ENCODE peak calls at places on chromosomes 5 and 9, in eight cellular contexts. R is testis; G is PC-9; U is gastrocnemius medialis; P is K562; W is uterus; A is CD8-positive, alpha-beta T cell; L is neural progenitor cell. M is an unnamed sample. For H3K9me3, the result is how much of the 10 kb centered on the place peaks cover.

GRCh38 chr9:132787748-132788159 is 90.3 kb downstream of the AK8 start:
- DNase-seq in R (no peak), G (no peak), U (no peak), P (no peak), W (no peak), A (no peak), L (no peak), M (no peak)

GRCh38 chr5:35938518-35939227 is at the start of gene CAPSL:
- DNase-seq in R (peak), G (no peak), U (no peak), P (no peak), W (peak), A (no peak), L (peak), M (peak)

GRCh38 chr5:139667001-139667729 is 19.0 kb downstream of the CXXC5 start:
- DNase-seq in R (no peak), G (no peak), U (no peak), P (no peak), W (no peak), A (no peak), L (no peak), M (no peak)

GRCh38 chr5:65263291-65263690 is 218.4 kb downstream of the ADAMTS6 start:
- DNase-seq in R (no peak), G (no peak), U (no peak), P (no peak), W (no peak), A (no peak), L (no peak), M (no peak)

GRCh38 chr5:93604119-93604963 is 21.3 kb downstream of the NR2F1 start:
- DNase-seq in R (no peak), G (no peak), U (no peak), P (no peak), W (no peak), A (no peak), L (peak), M (peak)

GRCh38 chr5:38663276-38663675 is 106.8 kb upstream of the LIFR start:
- DNase-seq in R (no peak), G (no peak), U (no peak), P (no peak), W (no peak), A (no peak), L (no peak), M (no peak)

GRCh38 chr5:147973086-147973485 is 66.7 kb upstream of the C5orf46 start:
- DNase-seq in R (no peak), G (no peak), U (no peak), P (no peak), W (no peak), A (no peak), L (no peak), M (no peak)

GRCh38 chr9:73720601-73721000 is 568.9 kb downstream of the ANXA1 start:
- DNase-seq in R (no peak), G (no peak), U (no peak), P (no peak), W (no peak), A (no peak), L (no peak), M (no peak)

GRCh38 chr9:13282998-13283397 is 3.5 kb upstream of the MPDZ start:
- DNase-seq in R (no peak), G (no peak), U (no peak), P (no peak), W (no peak), A (no peak), L (peak), M (no peak)

GRCh38 chr9:88645172-88645868 is 110.3 kb downstream of the NXNL2 start:
- DNase-seq in R (peak), G (no peak), U (no peak), P (no peak), W (no peak), A (no peak), L (no peak), M (no peak)

GRCh38 chr9:95852059-95853032 is 23.1 kb upstream of the ERCC6L2 start:
- DNase-seq in R (no peak), G (peak), U (no peak), P (no peak), W (no peak), A (no peak), L (no peak), M (no peak)

GRCh38 chr9:104858271-104858670 is 69.7 kb downstream of the ABCA1 start:
- DNase-seq in R (peak), G (no peak), U (no peak), P (no peak), W (no peak), A (no peak), L (no peak), M (no peak)

GRCh38 chr5:161544350-161544765 is 2.2 kb downstream of the GABRB2 start:
- DNase-seq in R (peak), G (no peak), U (no peak), P (peak), W (no peak), A (no peak), L (peak), M (no peak)

GRCh38 chr9:35476596-35476995 is 13.3 kb upstream of the RUSC2 start:
- DNase-seq in R (no peak), G (no peak), U (no peak), P (no peak), W (no peak), A (no peak), L (no peak), M (peak)

GRCh38 chr9:13705913-13706312 is 426.4 kb upstream of the MPDZ start:
- DNase-seq in R (peak), G (no peak), U (peak), P (no peak), W (peak), A (no peak), L (peak), M (no peak)

GRCh38 chr9:120935383-120935857 is 8.8 kb upstream of the TRAF1 start:
- DNase-seq in R (peak), G (peak), U (peak), P (peak), W (peak), A (no peak), L (no peak), M (peak)

GRCh38 chr5:10856646-10857332 is 95.8 kb upstream of the DAP start:
- DNase-seq in R (peak), G (no peak), U (no peak), P (peak), W (peak), A (no peak), L (peak), M (peak)

GRCh38 chr9:75803130-75803529 is 87.3 kb upstream of the PCSK5 start:
- DNase-seq in R (no peak), G (no peak), U (no peak), P (no peak), W (no peak), A (no peak), L (no peak), M (no peak)

GRCh38 chr9:19074836-19075235 is 25.6 kb downstream of the RRAGA start:
- DNase-seq in R (no peak), G (peak), U (no peak), P (no peak), W (no peak), A (no peak), L (no peak), M (no peak)

GRCh38 chr9:110820378-110820777 is 151.8 kb downstream of the MUSK start:
- DNase-seq in R (no peak), G (no peak), U (no peak), P (no peak), W (no peak), A (no peak), L (no peak), M (no peak)

GRCh38 chr5:160272889-160273288 is 39.5 kb downstream of the CCNJL start:
- DNase-seq in R (no peak), G (no peak), U (no peak), P (no peak), W (no peak), A (no peak), L (no peak), M (no peak)

GRCh38 chr9:95953986-95954385 is 78.5 kb downstream of the ERCC6L2 start:
- DNase-seq in R (no peak), G (no peak), U (no peak), P (no peak), W (no peak), A (no peak), L (no peak), M (no peak)

GRCh38 chr5:39419830-39420229 is 5.0 kb downstream of the DAB2 start:
- DNase-seq in R (no peak), G (no peak), U (no peak), P (no peak), W (no peak), A (no peak), L (no peak), M (no peak)

GRCh38 chr9:83981126-83981871 is 694 bp downstream of the RMI1 start:
- DNase-seq in R (peak), G (peak), U (peak), P (no peak), W (peak), A (no peak), L (peak), M (no peak)

GRCh38 chr5:159120446-159120845 is 20.7 kb upstream of the EBF1 start:
- DNase-seq in R (no peak), G (no peak), U (no peak), P (no peak), W (no peak), A (no peak), L (no peak), M (no peak)

GRCh38 chr5:143775258-143775657 is 36.7 kb upstream of the HMHB1 start:
- DNase-seq in R (no peak), G (no peak), U (no peak), P (no peak), W (no peak), A (no peak), L (no peak), M (no peak)

GRCh38 chr9:86794356-86795046 is 152.8 kb downstream of the GAS1 start:
- DNase-seq in R (peak), G (no peak), U (no peak), P (no peak), W (peak), A (no peak), L (no peak), M (peak)

GRCh38 chr5:107469485-107469884 is 201.3 kb downstream of the EFNA5 start:
- DNase-seq in R (no peak), G (peak), U (no peak), P (no peak), W (no peak), A (no peak), L (no peak), M (no peak)

GRCh38 chr9:118170032-118170955 is 466.1 kb downstream of the TLR4 start:
- DNase-seq in R (peak), G (no peak), U (no peak), P (peak), W (no peak), A (no peak), L (peak), M (no peak)

GRCh38 chr9:130897105-130897751 is 616 bp upstream of the QRFP start:
- DNase-seq in R (no peak), G (no peak), U (no peak), P (peak), W (no peak), A (no peak), L (no peak), M (no peak)

GRCh38 chr5:155729684-155730059 is 597.3 kb upstream of the SGCD start:
- DNase-seq in R (peak), G (no peak), U (peak), P (no peak), W (no peak), A (no peak), L (peak), M (no peak)

GRCh38 chr9:35852267-35852815 is 17.9 kb downstream of the OR13J1 start:
- DNase-seq in R (no peak), G (no peak), U (no peak), P (no peak), W (no peak), A (no peak), L (no peak), M (no peak)

GRCh38 chr5:132451387-132451786 is 39.2 kb downstream of the IRF1 start:
- DNase-seq in R (no peak), G (no peak), U (peak), P (no peak), W (no peak), A (no peak), L (no peak), M (no peak)
- H3K4me3 ChIP-seq in R (no peak), G (no peak), U (no peak), P (no peak), W (no peak), A (no peak), L (no peak), M (no peak)

GRCh38 chr9:6739218-6739617 is 18.6 kb upstream of the KDM4C start:
- DNase-seq in R (no peak), G (peak), U (no peak), P (no peak), W (no peak), A (no peak), L (no peak), M (no peak)
- H3K27ac ChIP-seq in R (no peak), G (no peak), U (no peak), P (no peak), W (no peak), A (no peak), L (no peak), M (no peak)

GRCh38 chr5:178899289-178899688 is 3.6 kb downstream of the ZFP2 start:
- DNase-seq in R (no peak), G (no peak), U (no peak), P (no peak), W (no peak), A (no peak), L (no peak), M (no peak)

GRCh38 chr5:178902849-178903248 is 7.1 kb downstream of the ZFP2 start:
- DNase-seq in R (no peak), G (no peak), U (no peak), P (no peak), W (no peak), A (no peak), L (no peak), M (no peak)
- H3K9me3 ChIP-seq in R (under half), G (under half), U (under half), P (under half), W (under half), A (under half), L (under half), M (under half)

GRCh38 chr5:15620501-15620900 is 120.5 kb downstream of the FBXL7 start:
- DNase-seq in R (no peak), G (no peak), U (no peak), P (no peak), W (peak), A (no peak), L (no peak), M (no peak)
- H3K4me3 ChIP-seq in R (no peak), G (no peak), U (no peak), P (no peak), W (no peak), A (no peak), L (no peak), M (no peak)

GRCh38 chr5:171968512-171968911 is 37.9 kb downstream of the FBXW11 start:
- DNase-seq in R (no peak), G (no peak), U (no peak), P (no peak), W (no peak), A (no peak), L (no peak), M (no peak)

GRCh38 chr5:171966270-171966669 is 40.2 kb downstream of the FBXW11 start:
- DNase-seq in R (no peak), G (no peak), U (no peak), P (no peak), W (no peak), A (no peak), L (no peak), M (no peak)

GRCh38 chr5:171963416-171963815 is 43.0 kb downstream of the FBXW11 start:
- DNase-seq in R (no peak), G (no peak), U (no peak), P (no peak), W (no peak), A (no peak), L (no peak), M (no peak)

GRCh38 chr5:171966964-171967363 is 39.5 kb downstream of the FBXW11 start:
- DNase-seq in R (no peak), G (no peak), U (no peak), P (no peak), W (no peak), A (no peak), L (no peak), M (no peak)

GRCh38 chr5:171965740-171966139 is 40.7 kb downstream of the FBXW11 start:
- DNase-seq in R (no peak), G (no peak), U (no peak), P (no peak), W (no peak), A (no peak), L (no peak), M (no peak)
- H3K27ac ChIP-seq in R (no peak), G (no peak), U (no peak), P (no peak), W (peak), A (no peak), L (peak), M (peak)

GRCh38 chr5:32951003-32951402 is 239.9 kb downstream of the NPR3 start:
- DNase-seq in R (no peak), G (no peak), U (no peak), P (no peak), W (no peak), A (no peak), L (no peak), M (no peak)
- H3K9me3 ChIP-seq in R (under half), G (under half), U (under half), P (under half), W (under half), A (under half), L (under half), M (under half)

GRCh38 chr9:128923493-128923883 is 2.7 kb downstream of the PHYHD1 start:
- DNase-seq in R (no peak), G (no peak), U (no peak), P (no peak), W (no peak), A (no peak), L (no peak), M (no peak)

GRCh38 chr9:128919409-128919808 is 1.4 kb upstream of the PHYHD1 start:
- DNase-seq in R (no peak), G (no peak), U (no peak), P (no peak), W (no peak), A (no peak), L (no peak), M (no peak)

GRCh38 chr9:128918921-128919320 is 1.9 kb upstream of the PHYHD1 start:
- DNase-seq in R (no peak), G (no peak), U (no peak), P (no peak), W (no peak), A (no peak), L (no peak), M (no peak)

GRCh38 chr9:128921881-128922763 is 1.3 kb downstream of the PHYHD1 start:
- DNase-seq in R (peak), G (no peak), U (peak), P (peak), W (peak), A (no peak), L (peak), M (no peak)

GRCh38 chr9:128920381-128921058 is at the start of gene PHYHD1:
- DNase-seq in R (peak), G (no peak), U (peak), P (no peak), W (peak), A (no peak), L (no peak), M (no peak)
- H3K4me3 ChIP-seq in R (peak), G (no peak), U (peak), P (no peak), W (peak), A (no peak), L (peak), M (peak)

GRCh38 chr5:180381428-180381827 is 28.3 kb upstream of the GFPT2 start:
- DNase-seq in R (no peak), G (no peak), U (no peak), P (no peak), W (no peak), A (no peak), L (no peak), M (no peak)
- H3K27ac ChIP-seq in R (no peak), G (no peak), U (no peak), P (no peak), W (no peak), A (no peak), L (no peak), M (no peak)

DNA sequence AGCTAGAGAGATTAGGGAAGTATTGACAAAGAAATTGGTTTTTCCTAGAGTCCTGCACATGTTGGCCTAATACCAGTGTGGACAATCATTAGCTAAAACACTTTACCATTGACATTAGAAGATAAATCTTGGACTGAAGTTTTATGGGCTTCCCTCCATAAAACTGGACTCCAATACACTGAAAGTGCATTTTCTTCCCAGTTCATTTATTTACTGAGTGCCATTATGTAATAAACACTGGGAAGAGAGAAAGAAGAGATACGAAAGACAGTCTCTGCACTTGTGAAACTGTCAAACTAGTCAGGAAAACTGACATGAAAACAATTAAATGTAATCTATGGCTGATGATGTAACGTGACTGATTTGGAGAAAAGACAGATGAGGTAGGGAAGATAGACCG is 539.3 kb downstream of the ZNF608 start:
- DNase-seq in R (no peak), G (no peak), U (no peak), P (no peak), W (no peak), A (no peak), L (no peak), M (no peak)
- H3K9me3 ChIP-seq in R (under half), G (under half), U (under half), P (under half), W (under half), A (under half), L (under half), M (under half)